ENCODE peak calls at places on chromosome 14, in six cellular contexts. One of them, this sample, is unnamed.

GRCh38 chr14:75437201-75438143 is 9.7 kb downstream of the JDP2 start:
- DNase-seq in HCT116: no peak
- DNase-seq in H1: no peak
- DNase-seq in GM12878: no peak
- DNase-seq in K562: no peak
- DNase-seq in HepG2: no peak
- DNase-seq in this sample: no peak

GRCh38 chr14:47485421-47485820 is 190.0 kb downstream of the MDGA2 start:
- DNase-seq in GM12878: no peak
- DNase-seq in HCT116: no peak
- DNase-seq in H1: no peak
- DNase-seq in K562: no peak
- DNase-seq in HepG2: no peak
- DNase-seq in this sample: no peak

GRCh38 chr14:81427348-81428058 is 27.4 kb upstream of the STON2 start:
- DNase-seq in H1: no peak
- DNase-seq in GM12878: no peak
- DNase-seq in HepG2: no peak
- DNase-seq in K562: peak; percentile 91
- DNase-seq in HCT116: no peak
- DNase-seq in this sample: peak; percentile 32

GRCh38 chr14:61560323-61560722 is 135.0 kb upstream of the HIF1A start:
- DNase-seq in H1: no peak
- DNase-seq in HepG2: peak; percentile 65
- DNase-seq in HCT116: no peak
- DNase-seq in GM12878: no peak
- DNase-seq in K562: no peak
- DNase-seq in this sample: no peak

GRCh38 chr14:85580536-85581165 is 50.7 kb downstream of the FLRT2 start:
- DNase-seq in HepG2: no peak
- DNase-seq in K562: no peak
- DNase-seq in GM12878: no peak
- DNase-seq in H1: no peak
- DNase-seq in HCT116: no peak
- DNase-seq in this sample: no peak

GRCh38 chr14:50829472-50830043 is 1.4 kb downstream of the NIN start:
- DNase-seq in K562: no peak
- DNase-seq in HCT116: no peak
- DNase-seq in GM12878: no peak
- DNase-seq in H1: peak; percentile 50
- DNase-seq in HepG2: no peak
- DNase-seq in this sample: peak; percentile 27

GRCh38 chr14:103392106-103392505 is 6.9 kb downstream of the MARK3 start:
- DNase-seq in K562: no peak
- DNase-seq in GM12878: no peak
- DNase-seq in HCT116: no peak
- DNase-seq in HepG2: no peak
- DNase-seq in H1: no peak
- DNase-seq in this sample: no peak

GRCh38 chr14:77580964-77581505 is 35.4 kb downstream of the SPTLC2 start:
- DNase-seq in H1: no peak
- DNase-seq in K562: no peak
- DNase-seq in GM12878: peak; percentile 66
- DNase-seq in HepG2: no peak
- DNase-seq in HCT116: no peak
- DNase-seq in this sample: peak; percentile 38

GRCh38 chr14:69637503-69638030 is 26.2 kb downstream of the SUSD6 start:
- DNase-seq in HCT116: no peak
- DNase-seq in GM12878: no peak
- DNase-seq in HepG2: peak; percentile 60
- DNase-seq in H1: no peak
- DNase-seq in K562: peak; percentile 65
- DNase-seq in this sample: peak; percentile 73

GRCh38 chr14:75018684-75019083 is 16.0 kb downstream of the EIF2B2 start:
- DNase-seq in GM12878: no peak
- DNase-seq in K562: no peak
- DNase-seq in H1: no peak
- DNase-seq in HCT116: no peak
- DNase-seq in HepG2: no peak
- DNase-seq in this sample: no peak

GRCh38 chr14:22850944-22851790 is 14.8 kb downstream of the MMP14 start:
- DNase-seq in GM12878: no peak
- DNase-seq in H1: no peak
- DNase-seq in HCT116: no peak
- DNase-seq in K562: no peak
- DNase-seq in HepG2: no peak
- DNase-seq in this sample: no peak

GRCh38 chr14:75968461-75968860 is 13.3 kb downstream of the TGFB3 start:
- DNase-seq in K562: no peak
- DNase-seq in HCT116: no peak
- DNase-seq in HepG2: no peak
- DNase-seq in GM12878: no peak
- DNase-seq in H1: no peak
- DNase-seq in this sample: no peak

GRCh38 chr14:73252491-73253322 is 15.4 kb downstream of the PAPLN start:
- DNase-seq in HepG2: no peak
- DNase-seq in K562: no peak
- DNase-seq in HCT116: no peak
- DNase-seq in GM12878: no peak
- DNase-seq in H1: no peak
- DNase-seq in this sample: no peak

GRCh38 chr14:54773171-54774006 is 129.2 kb downstream of the GCH1 start:
- DNase-seq in K562: peak; percentile 94
- DNase-seq in H1: peak; percentile 67
- DNase-seq in HepG2: peak; percentile 78
- DNase-seq in HCT116: peak; percentile 98
- DNase-seq in GM12878: peak; percentile 35
- DNase-seq in this sample: peak; percentile 91

GRCh38 chr14:73884438-73885190 is 2.0 kb upstream of the ZNF410 start:
- DNase-seq in HCT116: no peak
- DNase-seq in GM12878: no peak
- DNase-seq in HepG2: no peak
- DNase-seq in H1: no peak
- DNase-seq in K562: no peak
- DNase-seq in this sample: no peak

GRCh38 chr14:77885363-77885762 is 85.5 kb downstream of the ADCK1 start:
- DNase-seq in HepG2: no peak
- DNase-seq in HCT116: no peak
- DNase-seq in H1: no peak
- DNase-seq in K562: peak; percentile 78
- DNase-seq in GM12878: no peak
- DNase-seq in this sample: no peak

GRCh38 chr14:22471545-22472121 is 117.4 kb downstream of the DAD1 start:
- DNase-seq in H1: peak; percentile 76
- DNase-seq in K562: peak; percentile 65
- DNase-seq in HepG2: peak; percentile 55
- DNase-seq in HCT116: peak; percentile 19
- DNase-seq in GM12878: no peak
- DNase-seq in this sample: peak; percentile 48

GRCh38 chr14:76273346-76273745 is 102.6 kb upstream of the ESRRB start:
- DNase-seq in GM12878: no peak
- DNase-seq in K562: no peak
- DNase-seq in H1: peak; percentile 29
- DNase-seq in HepG2: no peak
- DNase-seq in HCT116: no peak
- DNase-seq in this sample: no peak

GRCh38 chr14:21087294-21088091 is 11.0 kb downstream of the ZNF219 start:
- DNase-seq in H1: no peak
- DNase-seq in HCT116: no peak
- DNase-seq in HepG2: no peak
- DNase-seq in GM12878: no peak
- DNase-seq in K562: no peak
- DNase-seq in this sample: peak; percentile 80

GRCh38 chr14:97177635-97178034 is 380.5 kb downstream of the VRK1 start:
- DNase-seq in GM12878: peak; percentile 15
- DNase-seq in HepG2: no peak
- DNase-seq in K562: no peak
- DNase-seq in HCT116: no peak
- DNase-seq in H1: no peak
- DNase-seq in this sample: no peak

GRCh38 chr14:33287204-33287603 is 348.5 kb downstream of the NPAS3 start:
- DNase-seq in GM12878: no peak
- DNase-seq in H1: no peak
- DNase-seq in HCT116: no peak
- DNase-seq in HepG2: no peak
- DNase-seq in K562: no peak
- DNase-seq in this sample: no peak

GRCh38 chr14:100651999-100652508 is 64.8 kb upstream of the BEGAIN start:
- DNase-seq in K562: no peak
- DNase-seq in HepG2: no peak
- DNase-seq in HCT116: no peak
- DNase-seq in H1: no peak
- DNase-seq in GM12878: no peak
- DNase-seq in this sample: no peak

GRCh38 chr14:74984241-74985027 is 18.3 kb upstream of the EIF2B2 start:
- DNase-seq in K562: no peak
- DNase-seq in H1: no peak
- DNase-seq in HCT116: no peak
- DNase-seq in GM12878: no peak
- DNase-seq in HepG2: no peak
- DNase-seq in this sample: no peak

GRCh38 chr14:58133739-58134138 is 18.3 kb downstream of the ARMH4 start:
- DNase-seq in H1: no peak
- DNase-seq in HCT116: no peak
- DNase-seq in HepG2: no peak
- DNase-seq in GM12878: no peak
- DNase-seq in K562: no peak
- DNase-seq in this sample: no peak

GRCh38 chr14:103746706-103747105 is 31.1 kb downstream of the ZFYVE21 start:
- DNase-seq in GM12878: no peak
- DNase-seq in H1: no peak
- DNase-seq in HCT116: no peak
- DNase-seq in HepG2: no peak
- DNase-seq in K562: peak; percentile 31
- DNase-seq in this sample: no peak

GRCh38 chr14:39668449-39668848 is 236.2 kb upstream of the FBXO33 start:
- DNase-seq in HCT116: no peak
- DNase-seq in HepG2: no peak
- DNase-seq in K562: no peak
- DNase-seq in H1: no peak
- DNase-seq in GM12878: no peak
- DNase-seq in this sample: no peak

GRCh38 chr14:59321184-59321952 is 132.9 kb downstream of the DAAM1 start:
- DNase-seq in H1: no peak
- DNase-seq in GM12878: no peak
- DNase-seq in K562: no peak
- DNase-seq in HCT116: no peak
- DNase-seq in HepG2: no peak
- DNase-seq in this sample: no peak

DNA sequence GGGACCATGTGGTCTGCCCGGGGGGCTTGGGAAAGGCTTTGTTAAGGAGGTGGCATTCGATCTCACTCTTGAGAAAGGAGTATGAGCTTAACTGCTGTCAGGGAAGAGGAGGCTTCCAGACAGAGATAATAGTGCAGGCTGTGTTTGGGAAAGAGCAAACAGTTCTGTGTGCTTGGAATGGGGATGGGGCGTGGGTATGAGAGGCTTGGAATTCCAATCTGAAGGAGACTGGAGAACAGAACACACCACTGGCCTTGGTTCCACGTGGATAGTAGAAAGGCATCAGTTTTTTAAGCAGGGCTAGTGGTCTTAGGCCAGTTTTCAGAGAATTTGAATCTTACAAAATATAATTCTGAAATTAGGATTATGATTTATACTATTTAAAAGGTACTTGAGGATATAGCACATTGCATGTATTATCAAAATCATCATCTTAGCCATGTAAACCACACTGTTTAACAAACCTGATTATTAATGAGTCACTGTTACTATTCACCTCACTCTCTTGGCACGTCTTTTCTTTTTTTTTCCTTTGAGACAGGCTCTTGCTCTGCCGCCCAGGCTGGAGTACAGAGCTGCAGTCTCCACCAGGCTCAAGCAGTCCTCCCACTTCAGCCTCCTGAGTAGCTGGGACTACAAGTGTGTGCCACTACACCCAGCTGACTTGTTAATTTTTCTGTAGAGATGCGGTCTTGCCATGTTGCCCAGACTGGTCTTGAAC is 38.5 kb upstream of the KCNK13 start:
- DNase-seq in HCT116: no peak
- DNase-seq in GM12878: no peak
- DNase-seq in HepG2: no peak
- DNase-seq in H1: no peak
- DNase-seq in K562: no peak
- DNase-seq in this sample: no peak
- TF ChIP-seq YY1 in HCT116: no peak
- TF ChIP-seq YY1 in GM12878: no peak
- TF ChIP-seq YY1 in HepG2: no peak
- TF ChIP-seq YY1 in H1: no peak
- TF ChIP-seq YY1 in K562: no peak
- TF ChIP-seq YY1 in this sample: no peak

GRCh38 chr14:35695072-35695471 is 114.0 kb downstream of the RALGAPA1 start:
- DNase-seq in GM12878: no peak
- DNase-seq in HCT116: no peak
- DNase-seq in K562: no peak
- DNase-seq in HepG2: no peak
- DNase-seq in H1: no peak
- DNase-seq in this sample: no peak
- TF ChIP-seq POLR2AphosphoS5 in GM12878: no peak
- TF ChIP-seq POLR2AphosphoS5 in HCT116: no peak
- TF ChIP-seq POLR2AphosphoS5 in K562: no peak
- TF ChIP-seq POLR2AphosphoS5 in HepG2: no peak
- TF ChIP-seq POLR2AphosphoS5 in H1: no peak
- TF ChIP-seq POLR2AphosphoS5 in this sample: no peak

GRCh38 chr14:25340882-25341281 is 290.9 kb upstream of the STXBP6 start:
- DNase-seq in HCT116: no peak
- DNase-seq in GM12878: no peak
- DNase-seq in K562: no peak
- DNase-seq in HepG2: no peak
- DNase-seq in H1: no peak
- DNase-seq in this sample: no peak
- TF ChIP-seq YY1 in HCT116: no peak
- TF ChIP-seq YY1 in GM12878: no peak
- TF ChIP-seq YY1 in K562: no peak
- TF ChIP-seq YY1 in HepG2: no peak
- TF ChIP-seq YY1 in H1: no peak
- TF ChIP-seq YY1 in this sample: no peak

DNA sequence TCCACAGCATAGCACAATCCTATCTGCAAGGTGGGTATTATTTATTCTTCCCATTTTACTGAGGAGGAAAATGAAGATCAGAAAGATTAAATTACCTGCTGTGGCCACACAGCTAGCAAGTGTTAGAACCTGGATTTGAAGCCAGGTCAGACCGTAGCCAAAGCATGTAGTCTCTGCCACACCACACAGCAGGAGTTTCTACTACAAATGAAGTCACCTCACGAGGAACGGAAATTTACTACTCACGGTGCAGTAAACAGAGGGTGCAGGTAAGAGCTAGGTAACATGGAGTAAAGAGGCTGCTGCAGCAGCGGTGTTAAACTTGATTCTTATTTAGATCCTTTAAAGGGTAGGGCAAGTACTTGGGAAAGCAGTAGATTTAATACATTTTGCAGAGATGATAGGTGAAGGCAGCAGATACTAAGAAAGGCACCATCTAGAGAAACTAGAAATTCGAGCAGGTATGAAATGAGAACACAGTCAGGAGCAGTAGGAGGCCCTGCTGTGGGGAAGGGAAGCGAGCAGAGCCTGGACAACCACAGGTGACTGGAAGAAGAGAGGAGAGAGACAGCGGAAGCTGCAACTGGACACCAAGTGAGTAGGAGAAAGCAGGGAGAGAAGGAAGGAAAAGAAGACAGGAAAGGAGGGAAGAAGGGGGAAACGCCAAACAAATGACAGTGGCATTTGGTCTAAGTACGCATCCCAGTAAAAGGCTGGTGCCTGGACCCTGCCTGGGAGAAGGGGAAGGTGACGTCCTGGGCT is 21.5 kb downstream of the SPTB start:
- DNase-seq in GM12878: no peak
- DNase-seq in HepG2: no peak
- DNase-seq in H1: no peak
- DNase-seq in HCT116: no peak
- DNase-seq in K562: no peak
- DNase-seq in this sample: no peak
- TF ChIP-seq POLR2AphosphoS5 in GM12878: no peak
- TF ChIP-seq POLR2AphosphoS5 in HepG2: no peak
- TF ChIP-seq POLR2AphosphoS5 in H1: no peak
- TF ChIP-seq POLR2AphosphoS5 in HCT116: no peak
- TF ChIP-seq POLR2AphosphoS5 in K562: no peak
- TF ChIP-seq POLR2AphosphoS5 in this sample: no peak

This sample was measured in SK-N-SH.